ENCODE peak calls at places on chromosomes 7 and 10, in five cellular contexts. Z is CD4-positive, CD25-positive, alpha-beta regulatory T cell; X is cardiac muscle cell; P is pancreas; J is IMR-90. H is an unnamed sample. For H3K4me1, the result is how much of the 10 kb centered on the place peaks cover.

GRCh38 chr7:3128857-3129256 is 85.2 kb upstream of the CARD11 start:
- DNase-seq in X (no peak), P (no peak), J (no peak), Z (no peak), H (no peak)

GRCh38 chr7:98281757-98282652 is 519 bp downstream of the BRI3 start:
- DNase-seq in Z (peak), X (no peak), J (no peak), P (peak), H (peak)

GRCh38 chr10:104072786-104073185 is 12.9 kb downstream of the COL17A1 start:
- DNase-seq in P (no peak), X (no peak), J (peak), Z (no peak), H (no peak)

GRCh38 chr7:136134503-136134902 is 157.3 kb upstream of the MTPN start:
- DNase-seq in P (no peak), Z (no peak), J (peak), X (no peak), H (no peak)

GRCh38 chr7:54705436-54705835 is 53.6 kb downstream of the SEC61G start:
- DNase-seq in P (no peak), Z (no peak), J (peak), X (no peak), H (no peak)

GRCh38 chr10:44467900-44468299 is 83.0 kb upstream of the CXCL12 start:
- DNase-seq in X (no peak), J (no peak), Z (no peak), P (no peak), H (no peak)

GRCh38 chr10:84783909-84784308 is 455.5 kb downstream of the CCSER2 start:
- DNase-seq in J (no peak), P (no peak), Z (no peak), X (no peak), H (no peak)

GRCh38 chr10:99981581-99982199 is 28.1 kb downstream of the DNMBP start:
- DNase-seq in Z (no peak), X (no peak), P (no peak), J (no peak), H (no peak)

GRCh38 chr10:6336013-6336412 is 133.3 kb downstream of the PFKFB3 start:
- DNase-seq in P (no peak), Z (no peak), X (no peak), J (no peak), H (no peak)

GRCh38 chr10:61943699-61944444 is 42.4 kb downstream of the ARID5B start:
- DNase-seq in Z (peak), P (no peak), J (peak), X (no peak), H (no peak)

GRCh38 chr7:117132385-117133120 is 179.3 kb downstream of the ST7 start:
- DNase-seq in X (no peak), J (peak), P (no peak), Z (no peak), H (no peak)

GRCh38 chr7:106848851-106849442 is 16.1 kb upstream of the PIK3CG start:
- DNase-seq in X (no peak), Z (no peak), J (peak), P (no peak), H (no peak)

GRCh38 chr10:131440405-131441360 is 129.2 kb upstream of the TCERG1L start:
- DNase-seq in P (no peak), J (no peak), Z (no peak), X (no peak), H (no peak)

GRCh38 chr10:84269773-84270172 is 24.9 kb downstream of the RGR start:
- DNase-seq in P (no peak), X (no peak), J (peak), Z (no peak), H (no peak)

GRCh38 chr10:4242561-4243035 is 457.6 kb upstream of the KLF6 start:
- DNase-seq in Z (no peak), X (peak), J (peak), P (no peak), H (peak)

GRCh38 chr10:117441812-117442443 is 66.7 kb upstream of the PDZD8 start:
- DNase-seq in P (no peak), X (no peak), J (no peak), Z (no peak), H (no peak)

GRCh38 chr10:132506711-132507466 is 30.7 kb upstream of the INPP5A start:
- DNase-seq in X (no peak), Z (no peak), P (no peak), J (peak), H (peak)

GRCh38 chr10:97519342-97519741 is 20.6 kb downstream of the UBTD1 start:
- DNase-seq in X (no peak), Z (no peak), P (no peak), J (no peak), H (no peak)

GRCh38 chr7:101688183-101688831 is 59.2 kb upstream of the MYL10 start:
- DNase-seq in Z (peak), P (peak), J (peak), X (peak), H (peak)
- H3K4me3 ChIP-seq in Z (no peak), P (no peak), J (peak), X (no peak), H (peak)

GRCh38 chr7:134855467-134855866 is 76.0 kb downstream of the CALD1 start:
- DNase-seq in J (no peak), X (no peak), Z (no peak), P (no peak), H (no peak)
- H3K4me1 ChIP-seq in J (under half), X (under half), Z (under half), P (under half), H (under half)

GRCh38 chr7:133053321-133053891 is 28.5 kb downstream of the CHCHD3 start:
- DNase-seq in J (peak), X (no peak), Z (no peak), P (no peak), H (peak)
- H3K4me3 ChIP-seq in J (no peak), X (no peak), Z (no peak), P (no peak), H (no peak)

GRCh38 chr7:115825736-115826135 is 204.8 kb downstream of the TFEC start:
- DNase-seq in J (peak), Z (no peak), X (no peak), P (no peak), H (no peak)
- H3K4me1 ChIP-seq in J (under half), Z (under half), X (under half), P (under half), H (under half)

DNA sequence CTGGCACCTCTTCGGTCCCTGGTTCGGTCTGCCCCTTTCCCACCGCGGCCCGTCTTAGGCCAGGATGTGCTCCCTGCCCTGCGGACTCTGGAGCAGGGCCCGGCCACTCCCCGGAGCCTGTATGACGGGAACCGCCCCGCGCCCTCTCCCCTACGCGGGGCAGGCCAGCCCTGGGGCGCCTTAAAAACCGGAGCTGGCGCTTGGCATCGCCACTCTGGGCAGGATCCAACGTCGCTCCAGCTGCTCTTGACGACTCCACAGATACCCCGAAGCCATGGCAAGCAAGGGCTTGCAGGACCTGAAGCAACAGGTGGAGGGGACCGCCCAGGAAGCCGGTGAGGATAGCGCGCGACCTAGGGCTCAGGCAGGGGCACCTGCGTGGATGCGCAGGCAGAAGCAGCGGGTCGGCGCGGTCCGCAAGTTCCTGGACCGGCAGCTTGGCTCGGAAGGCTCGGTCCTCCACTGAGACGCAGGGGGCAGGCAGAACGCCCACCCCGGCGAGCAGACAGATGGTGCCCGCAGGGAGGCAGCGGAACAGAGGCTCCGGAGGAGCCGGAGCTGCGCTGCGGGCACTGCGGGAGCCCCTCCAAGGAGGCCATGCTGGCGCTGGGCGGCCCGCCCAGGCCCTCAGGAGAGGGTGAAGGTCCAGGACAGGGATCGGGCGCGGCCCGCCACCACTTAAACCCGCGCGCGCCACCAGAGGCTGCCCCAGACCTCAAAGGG is at the start of gene ADIRF:
- DNase-seq in J (no peak), X (no peak), P (no peak), Z (no peak), H (peak)
- H3K4me3 ChIP-seq in J (no peak), X (no peak), P (peak), Z (no peak), H (peak)

H was measured in uterus.